ENCODE peak calls at places on chromosome 13, in eight cellular contexts. One of them, this sample, is unnamed.
A peak's percentile ranks its signal among the peaks of the same experiment; 100 is the strongest.

GRCh38 chr13:27549406-27549981 is 70.8 kb downstream of the LNX2 start:
- DNase-seq in heart right ventricle: no peak
- DNase-seq in thyroid gland: no peak
- DNase-seq in left ventricle myocardium inferior: no peak
- DNase-seq in effector memory CD4-positive, alpha-beta T cell: no peak
- DNase-seq in aorta: no peak
- DNase-seq in GM12878: no peak
- DNase-seq in tibial artery: no peak
- DNase-seq in this sample: no peak

GRCh38 chr13:33828431-33829129 is 10.6 kb downstream of the RFC3 start:
- DNase-seq in heart right ventricle: no peak
- DNase-seq in thyroid gland: no peak
- DNase-seq in left ventricle myocardium inferior: no peak
- DNase-seq in effector memory CD4-positive, alpha-beta T cell: no peak
- DNase-seq in aorta: no peak
- DNase-seq in GM12878: no peak
- DNase-seq in tibial artery: no peak
- DNase-seq in this sample: no peak

GRCh38 chr13:94073006-94073744 is 406.3 kb downstream of the DCT start:
- DNase-seq in heart right ventricle: no peak
- DNase-seq in thyroid gland: no peak
- DNase-seq in left ventricle myocardium inferior: no peak
- DNase-seq in effector memory CD4-positive, alpha-beta T cell: no peak
- DNase-seq in aorta: no peak
- DNase-seq in GM12878: no peak
- DNase-seq in tibial artery: no peak
- DNase-seq in this sample: no peak

GRCh38 chr13:31781064-31781463 is 41.7 kb downstream of the RXFP2 start:
- DNase-seq in heart right ventricle: no peak
- DNase-seq in thyroid gland: no peak
- DNase-seq in left ventricle myocardium inferior: no peak
- DNase-seq in effector memory CD4-positive, alpha-beta T cell: no peak
- DNase-seq in aorta: no peak
- DNase-seq in GM12878: no peak
- DNase-seq in tibial artery: no peak
- DNase-seq in this sample: no peak

GRCh38 chr13:53137777-53138176 is 109.2 kb downstream of the OLFM4 start:
- DNase-seq in heart right ventricle: no peak
- DNase-seq in thyroid gland: peak; percentile 32
- DNase-seq in left ventricle myocardium inferior: no peak
- DNase-seq in effector memory CD4-positive, alpha-beta T cell: no peak
- DNase-seq in aorta: no peak
- DNase-seq in GM12878: no peak
- DNase-seq in tibial artery: peak; percentile 58
- DNase-seq in this sample: no peak

GRCh38 chr13:95707442-95708389 is 30.8 kb downstream of the DNAJC3 start:
- DNase-seq in heart right ventricle: no peak
- DNase-seq in thyroid gland: no peak
- DNase-seq in left ventricle myocardium inferior: no peak
- DNase-seq in effector memory CD4-positive, alpha-beta T cell: no peak
- DNase-seq in aorta: no peak
- DNase-seq in GM12878: no peak
- DNase-seq in tibial artery: no peak
- DNase-seq in this sample: no peak

GRCh38 chr13:39201075-39201630 is 162.9 kb downstream of the NHLRC3 start:
- DNase-seq in heart right ventricle: peak; percentile 30
- DNase-seq in thyroid gland: no peak
- DNase-seq in left ventricle myocardium inferior: peak; percentile 23
- DNase-seq in effector memory CD4-positive, alpha-beta T cell: no peak
- DNase-seq in aorta: no peak
- DNase-seq in GM12878: no peak
- DNase-seq in tibial artery: no peak
- DNase-seq in this sample: no peak

GRCh38 chr13:59672445-59672844 is 491.3 kb downstream of the DIAPH3 start:
- DNase-seq in heart right ventricle: no peak
- DNase-seq in thyroid gland: no peak
- DNase-seq in left ventricle myocardium inferior: no peak
- DNase-seq in effector memory CD4-positive, alpha-beta T cell: no peak
- DNase-seq in aorta: no peak
- DNase-seq in GM12878: no peak
- DNase-seq in tibial artery: no peak
- DNase-seq in this sample: no peak

GRCh38 chr13:102286326-102286725 is 115.5 kb downstream of the FGF14 start:
- DNase-seq in heart right ventricle: no peak
- DNase-seq in thyroid gland: no peak
- DNase-seq in left ventricle myocardium inferior: no peak
- DNase-seq in effector memory CD4-positive, alpha-beta T cell: no peak
- DNase-seq in aorta: no peak
- DNase-seq in GM12878: no peak
- DNase-seq in tibial artery: no peak
- DNase-seq in this sample: no peak

GRCh38 chr13:37615271-37615670 is 16.7 kb upstream of the POSTN start:
- DNase-seq in heart right ventricle: no peak
- DNase-seq in thyroid gland: no peak
- DNase-seq in left ventricle myocardium inferior: no peak
- DNase-seq in effector memory CD4-positive, alpha-beta T cell: no peak
- DNase-seq in aorta: no peak
- DNase-seq in GM12878: no peak
- DNase-seq in tibial artery: no peak
- DNase-seq in this sample: no peak

GRCh38 chr13:34207872-34208271 is 389.9 kb downstream of the RFC3 start:
- DNase-seq in heart right ventricle: no peak
- DNase-seq in thyroid gland: no peak
- DNase-seq in left ventricle myocardium inferior: no peak
- DNase-seq in effector memory CD4-positive, alpha-beta T cell: no peak
- DNase-seq in aorta: no peak
- DNase-seq in GM12878: no peak
- DNase-seq in tibial artery: no peak
- DNase-seq in this sample: no peak

GRCh38 chr13:26952551-26953138 is 192.1 kb upstream of the GPR12 start:
- DNase-seq in heart right ventricle: no peak
- DNase-seq in thyroid gland: no peak
- DNase-seq in left ventricle myocardium inferior: no peak
- DNase-seq in effector memory CD4-positive, alpha-beta T cell: no peak
- DNase-seq in aorta: no peak
- DNase-seq in GM12878: no peak
- DNase-seq in tibial artery: no peak
- DNase-seq in this sample: no peak

GRCh38 chr13:80132741-80133601 is 208.0 kb downstream of the SPRY2 start:
- DNase-seq in heart right ventricle: peak; percentile 32
- DNase-seq in thyroid gland: peak; percentile 67
- DNase-seq in left ventricle myocardium inferior: peak; percentile 47
- DNase-seq in effector memory CD4-positive, alpha-beta T cell: no peak
- DNase-seq in aorta: peak; percentile 55
- DNase-seq in GM12878: no peak
- DNase-seq in tibial artery: peak; percentile 52
- DNase-seq in this sample: no peak

GRCh38 chr13:111629016-111629415 is 308.6 kb downstream of the TEX29 start:
- DNase-seq in heart right ventricle: no peak
- DNase-seq in thyroid gland: no peak
- DNase-seq in left ventricle myocardium inferior: no peak
- DNase-seq in effector memory CD4-positive, alpha-beta T cell: no peak
- DNase-seq in aorta: no peak
- DNase-seq in GM12878: no peak
- DNase-seq in tibial artery: no peak
- DNase-seq in this sample: no peak

GRCh38 chr13:100650321-100650720 is 24.3 kb downstream of the TMTC4 start:
- DNase-seq in heart right ventricle: no peak
- DNase-seq in thyroid gland: no peak
- DNase-seq in left ventricle myocardium inferior: no peak
- DNase-seq in effector memory CD4-positive, alpha-beta T cell: no peak
- DNase-seq in aorta: no peak
- DNase-seq in GM12878: no peak
- DNase-seq in tibial artery: no peak
- DNase-seq in this sample: no peak

GRCh38 chr13:28538932-28539331 is 44.0 kb upstream of the FLT1 start:
- DNase-seq in heart right ventricle: no peak
- DNase-seq in thyroid gland: no peak
- DNase-seq in left ventricle myocardium inferior: no peak
- DNase-seq in effector memory CD4-positive, alpha-beta T cell: no peak
- DNase-seq in aorta: no peak
- DNase-seq in GM12878: no peak
- DNase-seq in tibial artery: no peak
- DNase-seq in this sample: no peak

GRCh38 chr13:31764556-31764955 is 25.2 kb downstream of the RXFP2 start:
- DNase-seq in heart right ventricle: no peak
- DNase-seq in thyroid gland: no peak
- DNase-seq in left ventricle myocardium inferior: no peak
- DNase-seq in effector memory CD4-positive, alpha-beta T cell: no peak
- DNase-seq in aorta: no peak
- DNase-seq in GM12878: no peak
- DNase-seq in tibial artery: no peak
- DNase-seq in this sample: no peak

GRCh38 chr13:51793570-51794273 is 10.2 kb downstream of the DHRS12 start:
- DNase-seq in heart right ventricle: no peak
- DNase-seq in thyroid gland: no peak
- DNase-seq in left ventricle myocardium inferior: no peak
- DNase-seq in effector memory CD4-positive, alpha-beta T cell: no peak
- DNase-seq in aorta: no peak
- DNase-seq in GM12878: peak; percentile 70
- DNase-seq in tibial artery: no peak
- DNase-seq in this sample: no peak
- H3K27ac ChIP-seq in heart right ventricle: no peak overlapping the region
- H3K27ac ChIP-seq in thyroid gland: peak overlapping the region; percentile 19
- H3K27ac ChIP-seq in left ventricle myocardium inferior: no peak overlapping the region
- H3K27ac ChIP-seq in effector memory CD4-positive, alpha-beta T cell: no peak overlapping the region
- H3K27ac ChIP-seq in aorta: no peak overlapping the region
- H3K27ac ChIP-seq in GM12878: peak overlapping the region; percentile 61
- H3K27ac ChIP-seq in tibial artery: peak overlapping the region; percentile 25
- H3K27ac ChIP-seq in this sample: no peak overlapping the region

DNA sequence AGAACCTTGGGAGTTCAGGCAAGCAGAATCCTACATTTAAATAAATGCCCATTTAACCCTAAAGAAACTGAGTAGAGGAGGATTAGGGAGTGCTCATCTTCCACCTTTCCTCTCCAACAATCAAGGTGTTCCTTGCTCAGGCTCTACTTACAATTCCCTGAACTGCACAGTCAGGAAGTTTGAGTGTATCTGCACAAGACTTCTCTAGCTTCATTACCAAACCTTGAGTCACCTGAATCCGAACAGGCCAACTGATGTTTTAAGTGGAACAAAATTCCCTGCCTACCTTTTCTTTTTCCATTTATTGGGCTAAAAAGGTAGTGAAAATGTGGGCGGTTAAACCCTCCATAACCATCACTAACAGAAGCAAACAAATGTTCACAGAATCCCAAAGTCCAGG is 78.3 kb downstream of the FOXO1 start:
- DNase-seq in heart right ventricle: no peak
- DNase-seq in thyroid gland: no peak
- DNase-seq in left ventricle myocardium inferior: no peak
- DNase-seq in effector memory CD4-positive, alpha-beta T cell: no peak
- DNase-seq in aorta: no peak
- DNase-seq in GM12878: no peak
- DNase-seq in tibial artery: no peak
- DNase-seq in this sample: no peak
- H3K27ac ChIP-seq in heart right ventricle: no peak overlapping the region
- H3K27ac ChIP-seq in thyroid gland: no peak overlapping the region
- H3K27ac ChIP-seq in left ventricle myocardium inferior: peak overlapping the region; percentile 75
- H3K27ac ChIP-seq in effector memory CD4-positive, alpha-beta T cell: no peak overlapping the region
- H3K27ac ChIP-seq in aorta: no peak overlapping the region
- H3K27ac ChIP-seq in GM12878: no peak overlapping the region
- H3K27ac ChIP-seq in tibial artery: no peak overlapping the region
- H3K27ac ChIP-seq in this sample: no peak overlapping the region

GRCh38 chr13:44220948-44221347 is 152.7 kb upstream of the SERP2 start:
- DNase-seq in heart right ventricle: no peak
- DNase-seq in thyroid gland: peak; percentile 58
- DNase-seq in left ventricle myocardium inferior: no peak
- DNase-seq in effector memory CD4-positive, alpha-beta T cell: no peak
- DNase-seq in aorta: no peak
- DNase-seq in GM12878: no peak
- DNase-seq in tibial artery: peak; percentile 62
- DNase-seq in this sample: no peak
- H3K27ac ChIP-seq in heart right ventricle: no peak overlapping the region
- H3K27ac ChIP-seq in thyroid gland: peak overlapping the region; percentile 35
- H3K27ac ChIP-seq in left ventricle myocardium inferior: peak overlapping the region; percentile 78
- H3K27ac ChIP-seq in effector memory CD4-positive, alpha-beta T cell: no peak overlapping the region
- H3K27ac ChIP-seq in aorta: no peak overlapping the region
- H3K27ac ChIP-seq in GM12878: no peak overlapping the region
- H3K27ac ChIP-seq in tibial artery: peak overlapping the region; percentile 89
- H3K27ac ChIP-seq in this sample: no peak overlapping the region

DNA sequence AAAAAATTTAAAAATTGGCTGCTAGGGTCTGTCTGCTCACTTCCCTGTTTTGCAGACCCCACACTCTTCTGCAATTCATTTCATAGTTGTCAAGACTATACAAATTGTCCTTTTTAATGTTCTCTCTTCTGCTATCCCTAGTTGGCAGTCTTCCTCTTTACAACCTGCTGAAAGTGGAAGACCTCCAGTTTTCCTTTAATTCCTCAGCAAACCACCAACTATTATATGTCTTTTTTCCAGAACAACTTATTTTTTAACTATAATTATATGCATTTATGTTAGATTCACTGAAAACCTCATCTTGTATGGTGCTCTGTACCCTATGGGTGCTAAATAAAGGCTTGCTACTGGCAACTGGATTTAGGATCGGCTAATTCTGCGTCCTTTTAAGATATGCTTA is 1.1 kb upstream of the PHF11 start:
- DNase-seq in heart right ventricle: no peak
- DNase-seq in thyroid gland: no peak
- DNase-seq in left ventricle myocardium inferior: no peak
- DNase-seq in effector memory CD4-positive, alpha-beta T cell: no peak
- DNase-seq in aorta: no peak
- DNase-seq in GM12878: no peak
- DNase-seq in tibial artery: no peak
- DNase-seq in this sample: no peak
- H3K27ac ChIP-seq in heart right ventricle: peak overlapping the region; percentile 96
- H3K27ac ChIP-seq in thyroid gland: peak overlapping the region; percentile 99
- H3K27ac ChIP-seq in left ventricle myocardium inferior: peak overlapping the region; percentile 98
- H3K27ac ChIP-seq in effector memory CD4-positive, alpha-beta T cell: peak overlapping the region; percentile 92
- H3K27ac ChIP-seq in aorta: peak overlapping the region; percentile 34
- H3K27ac ChIP-seq in GM12878: peak overlapping the region; percentile 94
- H3K27ac ChIP-seq in tibial artery: peak overlapping the region; percentile 88
- H3K27ac ChIP-seq in this sample: no peak overlapping the region

DNA sequence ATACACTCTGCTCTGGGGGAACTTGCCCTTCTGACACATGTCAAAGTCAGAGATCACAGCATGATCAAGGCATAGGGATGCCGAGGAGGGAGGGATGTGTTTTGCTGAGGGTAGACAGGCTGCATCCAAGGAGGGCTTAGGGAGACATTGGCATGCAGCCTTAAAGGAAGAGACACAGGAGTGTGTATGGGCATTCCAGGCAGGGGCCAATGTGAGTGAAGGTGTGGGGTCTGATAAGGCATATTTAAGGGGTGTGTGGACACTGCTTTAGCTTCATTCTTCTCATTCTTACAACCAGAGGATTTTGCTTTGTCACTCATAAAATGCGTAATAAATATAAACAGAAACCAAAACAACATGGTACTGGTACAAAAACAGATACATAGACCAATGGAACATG is 193.4 kb downstream of the RGCC start:
- DNase-seq in heart right ventricle: no peak
- DNase-seq in thyroid gland: no peak
- DNase-seq in left ventricle myocardium inferior: no peak
- DNase-seq in effector memory CD4-positive, alpha-beta T cell: no peak
- DNase-seq in aorta: no peak
- DNase-seq in GM12878: no peak
- DNase-seq in tibial artery: no peak
- DNase-seq in this sample: no peak
- H3K27ac ChIP-seq in heart right ventricle: no peak overlapping the region
- H3K27ac ChIP-seq in thyroid gland: no peak overlapping the region
- H3K27ac ChIP-seq in left ventricle myocardium inferior: peak overlapping the region; percentile 77
- H3K27ac ChIP-seq in effector memory CD4-positive, alpha-beta T cell: no peak overlapping the region
- H3K27ac ChIP-seq in aorta: no peak overlapping the region
- H3K27ac ChIP-seq in GM12878: no peak overlapping the region
- H3K27ac ChIP-seq in tibial artery: no peak overlapping the region
- H3K27ac ChIP-seq in this sample: no peak overlapping the region

This sample was measured in iPS DF 6.9.